ENCODE peak calls at places on chromosome 5, in ten cellular contexts. One of them, this sample, is unnamed.

GRCh38 chr5:147559725-147560124 is 49.9 kb upstream of the DPYSL3 start:
- DNase-seq in cardiac muscle cell: no peak
- DNase-seq in HepG2: no peak
- DNase-seq in IMR-90: no peak
- DNase-seq in MM.1S: no peak
- DNase-seq in OCI-LY7: no peak
- DNase-seq in WERI-Rb-1: no peak
- DNase-seq in stomach: no peak
- DNase-seq in ovary: no peak
- DNase-seq in psoas muscle: no peak
- DNase-seq in this sample: no peak

GRCh38 chr5:133512896-133513295 is 99.4 kb downstream of the FSTL4 start:
- DNase-seq in cardiac muscle cell: no peak
- DNase-seq in HepG2: no peak
- DNase-seq in IMR-90: no peak
- DNase-seq in MM.1S: no peak
- DNase-seq in OCI-LY7: no peak
- DNase-seq in WERI-Rb-1: peak
- DNase-seq in stomach: no peak
- DNase-seq in ovary: no peak
- DNase-seq in psoas muscle: no peak
- DNase-seq in this sample: no peak

GRCh38 chr5:111553889-111554288 is 41.6 kb upstream of the STARD4 start:
- DNase-seq in cardiac muscle cell: no peak
- DNase-seq in HepG2: no peak
- DNase-seq in IMR-90: no peak
- DNase-seq in MM.1S: no peak
- DNase-seq in OCI-LY7: no peak
- DNase-seq in WERI-Rb-1: no peak
- DNase-seq in stomach: no peak
- DNase-seq in ovary: no peak
- DNase-seq in psoas muscle: no peak
- DNase-seq in this sample: no peak

GRCh38 chr5:169095410-169095772 is 205.5 kb downstream of the SLIT3 start:
- DNase-seq in cardiac muscle cell: no peak
- DNase-seq in HepG2: no peak
- DNase-seq in IMR-90: no peak
- DNase-seq in MM.1S: no peak
- DNase-seq in OCI-LY7: no peak
- DNase-seq in WERI-Rb-1: no peak
- DNase-seq in stomach: no peak
- DNase-seq in ovary: no peak
- DNase-seq in psoas muscle: no peak
- DNase-seq in this sample: no peak

GRCh38 chr5:10903786-10904560 is 142.9 kb upstream of the DAP start:
- DNase-seq in cardiac muscle cell: no peak
- DNase-seq in HepG2: no peak
- DNase-seq in IMR-90: no peak
- DNase-seq in MM.1S: no peak
- DNase-seq in OCI-LY7: no peak
- DNase-seq in WERI-Rb-1: no peak
- DNase-seq in stomach: no peak
- DNase-seq in ovary: no peak
- DNase-seq in psoas muscle: no peak
- DNase-seq in this sample: no peak

GRCh38 chr5:172953776-172954189 is 5.4 kb upstream of the RPL26L1 start:
- DNase-seq in cardiac muscle cell: no peak
- DNase-seq in HepG2: no peak
- DNase-seq in IMR-90: peak
- DNase-seq in MM.1S: no peak
- DNase-seq in OCI-LY7: no peak
- DNase-seq in WERI-Rb-1: no peak
- DNase-seq in stomach: no peak
- DNase-seq in ovary: no peak
- DNase-seq in psoas muscle: no peak
- DNase-seq in this sample: no peak

GRCh38 chr5:155996123-155996522 is 330.8 kb upstream of the SGCD start:
- DNase-seq in cardiac muscle cell: no peak
- DNase-seq in HepG2: no peak
- DNase-seq in IMR-90: no peak
- DNase-seq in MM.1S: no peak
- DNase-seq in OCI-LY7: no peak
- DNase-seq in WERI-Rb-1: no peak
- DNase-seq in stomach: no peak
- DNase-seq in ovary: no peak
- DNase-seq in psoas muscle: no peak
- DNase-seq in this sample: no peak

GRCh38 chr5:77073667-77074066 is 13.4 kb downstream of the ZBED3 start:
- DNase-seq in cardiac muscle cell: no peak
- DNase-seq in HepG2: no peak
- DNase-seq in IMR-90: peak
- DNase-seq in MM.1S: no peak
- DNase-seq in OCI-LY7: no peak
- DNase-seq in WERI-Rb-1: no peak
- DNase-seq in stomach: no peak
- DNase-seq in ovary: no peak
- DNase-seq in psoas muscle: no peak
- DNase-seq in this sample: no peak

DNA sequence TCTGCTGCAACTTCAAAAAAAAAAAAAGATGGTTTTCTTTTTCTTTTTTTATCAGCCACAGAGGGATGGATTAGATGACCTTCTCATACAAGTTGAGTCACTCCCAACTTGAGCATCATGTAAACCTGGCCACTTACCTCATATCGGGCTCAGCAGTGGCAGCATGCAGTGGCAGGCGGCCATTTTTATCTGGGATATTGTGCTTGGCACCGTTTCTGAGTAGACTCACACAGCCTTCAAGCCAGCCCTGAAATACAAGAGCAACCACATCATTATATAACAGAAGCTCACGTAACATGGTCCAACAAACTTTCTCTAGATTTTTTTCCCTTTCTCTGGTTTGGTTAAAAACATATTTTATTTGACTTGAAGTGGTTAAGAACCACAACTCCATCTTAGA is 62.6 kb downstream of the ANKRD55 start:
- DNase-seq in cardiac muscle cell: no peak
- DNase-seq in HepG2: no peak
- DNase-seq in IMR-90: peak
- DNase-seq in MM.1S: no peak
- DNase-seq in OCI-LY7: no peak
- DNase-seq in WERI-Rb-1: no peak
- DNase-seq in stomach: no peak
- DNase-seq in ovary: peak
- DNase-seq in psoas muscle: no peak
- DNase-seq in this sample: no peak
- H3K27ac ChIP-seq in cardiac muscle cell: no peak
- H3K27ac ChIP-seq in HepG2: no peak
- H3K27ac ChIP-seq in IMR-90: no peak
- H3K27ac ChIP-seq in MM.1S: no peak
- H3K27ac ChIP-seq in OCI-LY7: no peak
- H3K27ac ChIP-seq in WERI-Rb-1: no peak
- H3K27ac ChIP-seq in stomach: no peak
- H3K27ac ChIP-seq in ovary: no peak
- H3K27ac ChIP-seq in psoas muscle: no peak
- H3K27ac ChIP-seq in this sample: no peak

DNA sequence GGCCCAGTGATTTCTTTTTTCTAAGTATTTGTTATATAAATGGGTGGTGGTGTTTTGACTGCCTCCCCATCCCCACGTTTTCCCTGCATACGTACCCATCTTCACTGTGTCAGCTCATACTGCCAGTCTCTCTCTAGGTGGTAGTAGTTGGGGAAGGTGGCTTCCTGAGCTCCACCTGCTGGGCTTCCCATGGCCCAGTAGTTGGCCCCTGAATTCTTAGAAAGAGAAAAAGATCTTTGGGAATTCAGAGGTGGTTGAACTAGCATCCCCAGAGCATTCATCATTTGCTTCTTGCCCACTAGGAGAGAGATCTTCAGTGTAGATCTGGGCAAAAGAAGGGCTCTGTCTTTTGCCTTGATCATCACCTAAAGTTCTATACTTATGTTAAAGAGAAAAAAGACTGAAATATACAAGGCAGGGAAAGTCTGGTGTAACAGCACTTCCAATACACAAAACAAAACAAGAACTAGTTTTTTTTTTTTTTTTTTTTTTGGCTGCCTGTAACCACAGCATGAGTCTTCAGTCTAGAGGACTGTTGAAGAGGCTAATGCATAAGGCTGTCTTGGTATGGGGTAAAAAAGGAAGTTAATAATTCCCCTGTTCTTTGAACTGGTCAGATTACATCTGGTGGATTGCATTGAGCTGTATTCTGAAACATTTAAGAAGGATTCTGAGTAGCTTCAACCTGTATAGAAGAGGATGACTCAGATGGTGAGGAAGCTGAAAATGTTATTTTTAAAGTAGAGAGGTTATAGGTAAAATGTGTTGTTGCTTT is 128.7 kb downstream of the ATG10 start:
- DNase-seq in cardiac muscle cell: no peak
- DNase-seq in HepG2: no peak
- DNase-seq in IMR-90: peak
- DNase-seq in MM.1S: peak
- DNase-seq in OCI-LY7: no peak
- DNase-seq in WERI-Rb-1: no peak
- DNase-seq in stomach: no peak
- DNase-seq in ovary: no peak
- DNase-seq in psoas muscle: no peak
- DNase-seq in this sample: no peak
- TF ChIP-seq CTCF in cardiac muscle cell: no peak
- TF ChIP-seq CTCF in HepG2: peak
- TF ChIP-seq CTCF in IMR-90: no peak
- TF ChIP-seq CTCF in MM.1S: no peak
- TF ChIP-seq CTCF in OCI-LY7: no peak
- TF ChIP-seq CTCF in WERI-Rb-1: peak
- TF ChIP-seq CTCF in stomach: no peak
- TF ChIP-seq CTCF in ovary: no peak
- TF ChIP-seq CTCF in psoas muscle: no peak
- TF ChIP-seq CTCF in this sample: no peak

GRCh38 chr5:181052526-181052927 is 12.5 kb downstream of the BTNL9 start:
- DNase-seq in cardiac muscle cell: no peak
- DNase-seq in HepG2: no peak
- DNase-seq in IMR-90: no peak
- DNase-seq in MM.1S: no peak
- DNase-seq in OCI-LY7: peak
- DNase-seq in WERI-Rb-1: no peak
- DNase-seq in stomach: no peak
- DNase-seq in ovary: no peak
- DNase-seq in psoas muscle: no peak
- DNase-seq in this sample: no peak
- H3K4me3 ChIP-seq in cardiac muscle cell: no peak
- H3K4me3 ChIP-seq in HepG2: no peak
- H3K4me3 ChIP-seq in IMR-90: no peak
- H3K4me3 ChIP-seq in MM.1S: no peak
- H3K4me3 ChIP-seq in OCI-LY7: peak
- H3K4me3 ChIP-seq in WERI-Rb-1: no peak
- H3K4me3 ChIP-seq in stomach: peak
- H3K4me3 ChIP-seq in ovary: peak
- H3K4me3 ChIP-seq in psoas muscle: peak
- H3K4me3 ChIP-seq in this sample: no peak

GRCh38 chr5:67178085-67178484 is 18.5 kb downstream of the CD180 start:
- DNase-seq in cardiac muscle cell: no peak
- DNase-seq in HepG2: no peak
- DNase-seq in IMR-90: peak
- DNase-seq in MM.1S: no peak
- DNase-seq in OCI-LY7: no peak
- DNase-seq in WERI-Rb-1: no peak
- DNase-seq in stomach: no peak
- DNase-seq in ovary: no peak
- DNase-seq in psoas muscle: no peak
- DNase-seq in this sample: no peak

GRCh38 chr5:67179695-67180302 is 16.8 kb downstream of the CD180 start:
- DNase-seq in cardiac muscle cell: no peak
- DNase-seq in HepG2: no peak
- DNase-seq in IMR-90: no peak
- DNase-seq in MM.1S: no peak
- DNase-seq in OCI-LY7: no peak
- DNase-seq in WERI-Rb-1: no peak
- DNase-seq in stomach: no peak
- DNase-seq in ovary: no peak
- DNase-seq in psoas muscle: no peak
- DNase-seq in this sample: no peak

GRCh38 chr5:67176931-67177330 is 19.7 kb downstream of the CD180 start:
- DNase-seq in cardiac muscle cell: no peak
- DNase-seq in HepG2: no peak
- DNase-seq in IMR-90: no peak
- DNase-seq in MM.1S: no peak
- DNase-seq in OCI-LY7: peak
- DNase-seq in WERI-Rb-1: no peak
- DNase-seq in stomach: no peak
- DNase-seq in ovary: no peak
- DNase-seq in psoas muscle: no peak
- DNase-seq in this sample: no peak

GRCh38 chr5:67170783-67171182 is 25.8 kb downstream of the CD180 start:
- DNase-seq in cardiac muscle cell: no peak
- DNase-seq in HepG2: no peak
- DNase-seq in IMR-90: no peak
- DNase-seq in MM.1S: no peak
- DNase-seq in OCI-LY7: no peak
- DNase-seq in WERI-Rb-1: no peak
- DNase-seq in stomach: no peak
- DNase-seq in ovary: no peak
- DNase-seq in psoas muscle: no peak
- DNase-seq in this sample: no peak

DNA sequence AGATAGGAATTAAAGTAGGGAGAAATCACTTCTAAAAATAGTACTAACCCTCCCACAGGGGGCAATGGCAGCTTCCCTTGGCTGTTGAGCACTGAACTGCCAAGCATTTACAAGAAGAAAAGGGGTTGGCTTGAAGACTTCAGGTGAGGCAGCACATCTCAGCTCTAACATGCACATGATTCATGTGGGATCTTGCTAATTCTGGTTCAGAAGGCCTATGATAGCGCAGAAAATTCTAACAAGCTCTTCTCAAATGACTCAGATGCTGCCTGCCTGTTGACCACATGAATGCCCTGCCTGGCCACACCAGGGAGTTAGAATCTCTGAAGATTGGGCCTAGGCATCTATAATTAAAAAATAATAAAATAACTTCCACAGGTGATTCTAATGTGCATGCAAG is 22.6 kb downstream of the CD180 start:
- DNase-seq in cardiac muscle cell: no peak
- DNase-seq in HepG2: no peak
- DNase-seq in IMR-90: no peak
- DNase-seq in MM.1S: no peak
- DNase-seq in OCI-LY7: no peak
- DNase-seq in WERI-Rb-1: no peak
- DNase-seq in stomach: no peak
- DNase-seq in ovary: no peak
- DNase-seq in psoas muscle: no peak
- DNase-seq in this sample: no peak
- H3K27ac ChIP-seq in cardiac muscle cell: no peak
- H3K27ac ChIP-seq in HepG2: no peak
- H3K27ac ChIP-seq in IMR-90: no peak
- H3K27ac ChIP-seq in MM.1S: no peak
- H3K27ac ChIP-seq in OCI-LY7: no peak
- H3K27ac ChIP-seq in WERI-Rb-1: no peak
- H3K27ac ChIP-seq in stomach: no peak
- H3K27ac ChIP-seq in ovary: no peak
- H3K27ac ChIP-seq in psoas muscle: no peak
- H3K27ac ChIP-seq in this sample: no peak

DNA sequence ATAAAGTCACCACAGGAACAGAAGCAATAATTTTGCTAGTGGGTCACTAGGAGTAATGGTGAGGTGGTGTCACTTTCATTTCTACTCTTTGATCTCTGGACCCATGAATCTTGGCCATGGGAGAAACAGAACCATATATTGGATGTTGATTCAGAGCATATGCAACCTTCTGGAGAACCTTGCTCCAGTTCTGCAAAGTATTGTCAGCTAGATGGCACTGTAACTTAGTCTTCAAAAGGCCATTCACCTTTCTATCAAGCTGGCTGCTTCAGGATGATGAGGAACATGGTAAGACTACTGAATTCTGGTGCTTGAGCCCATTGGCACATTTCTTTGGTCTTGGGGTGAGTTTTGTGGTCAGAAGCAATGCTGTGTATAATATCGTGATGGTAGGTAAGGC is 129.1 kb upstream of the FBN2 start:
- DNase-seq in cardiac muscle cell: peak
- DNase-seq in HepG2: no peak
- DNase-seq in IMR-90: no peak
- DNase-seq in MM.1S: no peak
- DNase-seq in OCI-LY7: no peak
- DNase-seq in WERI-Rb-1: no peak
- DNase-seq in stomach: no peak
- DNase-seq in ovary: no peak
- DNase-seq in psoas muscle: no peak
- DNase-seq in this sample: no peak
- TF ChIP-seq CTCF in cardiac muscle cell: peak
- TF ChIP-seq CTCF in HepG2: no peak
- TF ChIP-seq CTCF in IMR-90: no peak
- TF ChIP-seq CTCF in MM.1S: no peak
- TF ChIP-seq CTCF in OCI-LY7: peak
- TF ChIP-seq CTCF in WERI-Rb-1: peak
- TF ChIP-seq CTCF in stomach: no peak
- TF ChIP-seq CTCF in ovary: no peak
- TF ChIP-seq CTCF in psoas muscle: no peak
- TF ChIP-seq CTCF in this sample: no peak

This sample was measured in thyroid gland.